ENCODE peak calls at places on chromosomes 2 and 18, in seven cellular contexts. One of them, this sample, is unnamed.
A peak's percentile ranks its signal among the peaks of the same experiment; 100 is the strongest.

GRCh38 chr2:50613161-50613560 is 418.8 kb downstream of the NRXN1 start:
- DNase-seq in WTC11: no peak
- DNase-seq in astrocyte: peak; percentile 58
- DNase-seq in AG04449: no peak
- DNase-seq in upper lobe of left lung: no peak
- DNase-seq in fibroblast of mammary gland: no peak
- DNase-seq in GM10248: no peak
- DNase-seq in this sample: peak; percentile 9

GRCh38 chr2:63378589-63378988 is 209.7 kb downstream of the WDPCP start:
- DNase-seq in GM10248: no peak
- DNase-seq in fibroblast of mammary gland: no peak
- DNase-seq in upper lobe of left lung: no peak
- DNase-seq in AG04449: no peak
- DNase-seq in astrocyte: peak; percentile 11
- DNase-seq in WTC11: no peak
- DNase-seq in this sample: peak; percentile 24

GRCh38 chr2:224359569-224359968 is 42.3 kb downstream of the FAM124B start:
- DNase-seq in upper lobe of left lung: no peak
- DNase-seq in WTC11: peak; percentile 58
- DNase-seq in AG04449: no peak
- DNase-seq in GM10248: peak; percentile 26
- DNase-seq in astrocyte: no peak
- DNase-seq in fibroblast of mammary gland: no peak
- DNase-seq in this sample: peak; percentile 20

GRCh38 chr2:46540496-46541342 is 61.4 kb downstream of the TMEM247 start:
- DNase-seq in WTC11: no peak
- DNase-seq in fibroblast of mammary gland: peak; percentile 87
- DNase-seq in AG04449: no peak
- DNase-seq in astrocyte: peak; percentile 83
- DNase-seq in upper lobe of left lung: no peak
- DNase-seq in GM10248: no peak
- DNase-seq in this sample: peak; percentile 25

GRCh38 chr18:63974991-63975390 is 5.1 kb downstream of the SERPINB8 start:
- DNase-seq in upper lobe of left lung: no peak
- DNase-seq in WTC11: no peak
- DNase-seq in astrocyte: no peak
- DNase-seq in fibroblast of mammary gland: peak; percentile 54
- DNase-seq in GM10248: no peak
- DNase-seq in AG04449: no peak
- DNase-seq in this sample: peak; percentile 60

GRCh38 chr2:197097578-197098366 is 171.3 kb upstream of the PGAP1 start:
- DNase-seq in astrocyte: peak; percentile 100
- DNase-seq in WTC11: no peak
- DNase-seq in AG04449: no peak
- DNase-seq in GM10248: no peak
- DNase-seq in upper lobe of left lung: no peak
- DNase-seq in fibroblast of mammary gland: peak; percentile 85
- DNase-seq in this sample: peak; percentile 29

GRCh38 chr18:48405108-48405507 is 4.1 kb downstream of the ZBTB7C start:
- DNase-seq in fibroblast of mammary gland: peak; percentile 54
- DNase-seq in upper lobe of left lung: no peak
- DNase-seq in WTC11: no peak
- DNase-seq in astrocyte: peak; percentile 32
- DNase-seq in AG04449: no peak
- DNase-seq in GM10248: no peak
- DNase-seq in this sample: peak; percentile 49

GRCh38 chr18:67243799-67244587 is 272.5 kb downstream of the DSEL start:
- DNase-seq in astrocyte: peak; percentile 5
- DNase-seq in WTC11: no peak
- DNase-seq in GM10248: no peak
- DNase-seq in AG04449: no peak
- DNase-seq in upper lobe of left lung: no peak
- DNase-seq in fibroblast of mammary gland: peak; percentile 30
- DNase-seq in this sample: peak; percentile 21

GRCh38 chr2:55862269-55862668 is 61.3 kb downstream of the EFEMP1 start:
- DNase-seq in GM10248: no peak
- DNase-seq in upper lobe of left lung: peak; percentile 51
- DNase-seq in fibroblast of mammary gland: peak; percentile 98
- DNase-seq in WTC11: no peak
- DNase-seq in astrocyte: peak; percentile 97
- DNase-seq in AG04449: peak; percentile 98
- DNase-seq in this sample: peak; percentile 95

GRCh38 chr2:142100967-142101366 is 29.8 kb downstream of the LRP1B start:
- DNase-seq in astrocyte: no peak
- DNase-seq in upper lobe of left lung: no peak
- DNase-seq in WTC11: no peak
- DNase-seq in GM10248: no peak
- DNase-seq in AG04449: no peak
- DNase-seq in fibroblast of mammary gland: no peak
- DNase-seq in this sample: peak; percentile 6

GRCh38 chr2:42458396-42458795 is 35.4 kb downstream of the KCNG3 start:
- DNase-seq in upper lobe of left lung: no peak
- DNase-seq in astrocyte: no peak
- DNase-seq in WTC11: no peak
- DNase-seq in fibroblast of mammary gland: no peak
- DNase-seq in AG04449: no peak
- DNase-seq in GM10248: no peak
- DNase-seq in this sample: no peak

GRCh38 chr2:233209117-233209977 is 42.1 kb upstream of the ATG16L1 start:
- DNase-seq in fibroblast of mammary gland: no peak
- DNase-seq in WTC11: no peak
- DNase-seq in upper lobe of left lung: no peak
- DNase-seq in AG04449: no peak
- DNase-seq in astrocyte: peak; percentile 81
- DNase-seq in GM10248: no peak
- DNase-seq in this sample: peak; percentile 88

GRCh38 chr2:12684471-12684936 is 32.2 kb upstream of the TRIB2 start:
- DNase-seq in GM10248: no peak
- DNase-seq in astrocyte: peak; percentile 64
- DNase-seq in upper lobe of left lung: no peak
- DNase-seq in fibroblast of mammary gland: peak; percentile 56
- DNase-seq in AG04449: peak; percentile 24
- DNase-seq in WTC11: no peak
- DNase-seq in this sample: peak; percentile 77

GRCh38 chr2:197673606-197674005 is 1.8 kb downstream of the RFTN2 start:
- DNase-seq in fibroblast of mammary gland: no peak
- DNase-seq in GM10248: no peak
- DNase-seq in WTC11: no peak
- DNase-seq in upper lobe of left lung: no peak
- DNase-seq in astrocyte: no peak
- DNase-seq in AG04449: no peak
- DNase-seq in this sample: no peak

GRCh38 chr2:3423492-3424170 is 44.1 kb downstream of the TRAPPC12 start:
- DNase-seq in fibroblast of mammary gland: peak; percentile 52
- DNase-seq in GM10248: peak; percentile 69
- DNase-seq in astrocyte: peak; percentile 5
- DNase-seq in WTC11: peak; percentile 87
- DNase-seq in AG04449: no peak
- DNase-seq in upper lobe of left lung: peak; percentile 57
- DNase-seq in this sample: peak; percentile 64

GRCh38 chr2:111122631-111123421 is 2.1 kb downstream of the BCL2L11 start:
- DNase-seq in astrocyte: peak; percentile 78
- DNase-seq in WTC11: peak; percentile 83
- DNase-seq in AG04449: no peak
- DNase-seq in GM10248: no peak
- DNase-seq in upper lobe of left lung: peak; percentile 82
- DNase-seq in fibroblast of mammary gland: peak; percentile 81
- DNase-seq in this sample: peak; percentile 84

GRCh38 chr2:157903051-157903625 is 27.0 kb upstream of the ACVR1 start:
- DNase-seq in AG04449: no peak
- DNase-seq in fibroblast of mammary gland: no peak
- DNase-seq in upper lobe of left lung: no peak
- DNase-seq in WTC11: no peak
- DNase-seq in astrocyte: no peak
- DNase-seq in GM10248: no peak
- DNase-seq in this sample: no peak

GRCh38 chr2:7826656-7827055 is 855.2 kb upstream of the ID2 start:
- DNase-seq in astrocyte: no peak
- DNase-seq in WTC11: no peak
- DNase-seq in AG04449: no peak
- DNase-seq in upper lobe of left lung: no peak
- DNase-seq in fibroblast of mammary gland: no peak
- DNase-seq in GM10248: no peak
- DNase-seq in this sample: no peak

GRCh38 chr18:21826196-21826595 is 85.6 kb downstream of the MIB1 start:
- DNase-seq in astrocyte: peak; percentile 88
- DNase-seq in WTC11: no peak
- DNase-seq in AG04449: no peak
- DNase-seq in fibroblast of mammary gland: peak; percentile 86
- DNase-seq in upper lobe of left lung: no peak
- DNase-seq in GM10248: no peak
- DNase-seq in this sample: peak; percentile 38

GRCh38 chr2:54404270-54404669 is 51.9 kb upstream of the SPTBN1 start:
- DNase-seq in AG04449: no peak
- DNase-seq in GM10248: no peak
- DNase-seq in astrocyte: peak; percentile 17
- DNase-seq in WTC11: no peak
- DNase-seq in upper lobe of left lung: no peak
- DNase-seq in fibroblast of mammary gland: peak; percentile 58
- DNase-seq in this sample: no peak

GRCh38 chr2:101473911-101474751 is 781 bp downstream of the RFX8 start:
- DNase-seq in astrocyte: peak; percentile 47
- DNase-seq in AG04449: no peak
- DNase-seq in fibroblast of mammary gland: peak; percentile 76
- DNase-seq in upper lobe of left lung: peak; percentile 31
- DNase-seq in GM10248: no peak
- DNase-seq in WTC11: peak; percentile 65
- DNase-seq in this sample: peak; percentile 16

GRCh38 chr2:61710711-61711110 is 143.1 kb downstream of the FAM161A start:
- DNase-seq in upper lobe of left lung: no peak
- DNase-seq in astrocyte: no peak
- DNase-seq in GM10248: no peak
- DNase-seq in WTC11: no peak
- DNase-seq in fibroblast of mammary gland: no peak
- DNase-seq in AG04449: no peak
- DNase-seq in this sample: no peak

GRCh38 chr18:34806527-34806926 is 96.4 kb downstream of the DTNA start:
- DNase-seq in fibroblast of mammary gland: no peak
- DNase-seq in upper lobe of left lung: no peak
- DNase-seq in AG04449: no peak
- DNase-seq in GM10248: no peak
- DNase-seq in WTC11: no peak
- DNase-seq in astrocyte: no peak
- DNase-seq in this sample: no peak

GRCh38 chr18:34807106-34807796 is 97.2 kb downstream of the DTNA start:
- DNase-seq in fibroblast of mammary gland: no peak
- DNase-seq in upper lobe of left lung: no peak
- DNase-seq in WTC11: no peak
- DNase-seq in astrocyte: no peak
- DNase-seq in GM10248: no peak
- DNase-seq in AG04449: no peak
- DNase-seq in this sample: peak; percentile 51

GRCh38 chr18:34805117-34805882 is 95.2 kb downstream of the DTNA start:
- DNase-seq in AG04449: no peak
- DNase-seq in fibroblast of mammary gland: no peak
- DNase-seq in upper lobe of left lung: no peak
- DNase-seq in GM10248: no peak
- DNase-seq in astrocyte: no peak
- DNase-seq in WTC11: no peak
- DNase-seq in this sample: no peak

GRCh38 chr18:34808389-34808788 is 98.3 kb downstream of the DTNA start:
- DNase-seq in astrocyte: no peak
- DNase-seq in fibroblast of mammary gland: no peak
- DNase-seq in upper lobe of left lung: no peak
- DNase-seq in GM10248: no peak
- DNase-seq in AG04449: no peak
- DNase-seq in WTC11: no peak
- DNase-seq in this sample: no peak

GRCh38 chr18:34809697-34810096 is 99.6 kb downstream of the DTNA start:
- DNase-seq in fibroblast of mammary gland: peak; percentile 70
- DNase-seq in GM10248: no peak
- DNase-seq in upper lobe of left lung: no peak
- DNase-seq in AG04449: no peak
- DNase-seq in WTC11: peak; percentile 75
- DNase-seq in astrocyte: no peak
- DNase-seq in this sample: peak; percentile 66
- TF ChIP-seq CTCF in fibroblast of mammary gland: peak; percentile 74
- TF ChIP-seq CTCF in GM10248: no peak
- TF ChIP-seq CTCF in upper lobe of left lung: peak; percentile 15
- TF ChIP-seq CTCF in AG04449: peak; percentile 35
- TF ChIP-seq CTCF in WTC11: peak; percentile 65
- TF ChIP-seq CTCF in astrocyte: peak; percentile 44
- TF ChIP-seq CTCF in this sample: peak; percentile 29

DNA sequence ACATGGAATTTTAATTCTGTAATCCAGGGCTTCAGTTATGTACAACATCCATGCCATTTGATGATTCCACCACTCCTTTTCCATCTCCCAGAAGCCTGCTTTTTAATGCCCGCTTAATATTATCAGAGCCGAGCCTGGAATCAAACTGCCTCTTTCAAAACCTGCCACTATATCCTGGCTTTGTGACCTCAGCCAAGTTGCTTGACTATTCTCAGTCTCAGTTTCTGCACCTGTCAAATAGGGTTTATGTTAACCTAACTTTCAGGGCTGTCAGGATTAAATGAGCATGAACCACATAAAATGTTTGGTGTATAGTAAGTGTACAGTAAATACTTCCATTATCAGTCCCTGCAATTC is 108.7 kb downstream of the XRCC5 start:
- DNase-seq in GM10248: no peak
- DNase-seq in WTC11: no peak
- DNase-seq in AG04449: no peak
- DNase-seq in astrocyte: no peak
- DNase-seq in upper lobe of left lung: no peak
- DNase-seq in fibroblast of mammary gland: no peak
- DNase-seq in this sample: no peak
- TF ChIP-seq CTCF in GM10248: no peak
- TF ChIP-seq CTCF in WTC11: no peak
- TF ChIP-seq CTCF in AG04449: no peak
- TF ChIP-seq CTCF in astrocyte: no peak
- TF ChIP-seq CTCF in upper lobe of left lung: no peak
- TF ChIP-seq CTCF in fibroblast of mammary gland: no peak
- TF ChIP-seq CTCF in this sample: no peak

GRCh38 chr18:57859314-57859713 is 56.2 kb upstream of the ATP8B1 start:
- DNase-seq in fibroblast of mammary gland: peak; percentile 54
- DNase-seq in GM10248: peak; percentile 23
- DNase-seq in AG04449: no peak
- DNase-seq in astrocyte: no peak
- DNase-seq in upper lobe of left lung: no peak
- DNase-seq in WTC11: peak; percentile 20
- DNase-seq in this sample: peak; percentile 56
- TF ChIP-seq CTCF in fibroblast of mammary gland: peak; percentile 62
- TF ChIP-seq CTCF in GM10248: peak; percentile 36
- TF ChIP-seq CTCF in AG04449: peak; percentile 9
- TF ChIP-seq CTCF in astrocyte: peak; percentile 36
- TF ChIP-seq CTCF in upper lobe of left lung: peak; percentile 38
- TF ChIP-seq CTCF in WTC11: peak; percentile 53
- TF ChIP-seq CTCF in this sample: peak; percentile 41

DNA sequence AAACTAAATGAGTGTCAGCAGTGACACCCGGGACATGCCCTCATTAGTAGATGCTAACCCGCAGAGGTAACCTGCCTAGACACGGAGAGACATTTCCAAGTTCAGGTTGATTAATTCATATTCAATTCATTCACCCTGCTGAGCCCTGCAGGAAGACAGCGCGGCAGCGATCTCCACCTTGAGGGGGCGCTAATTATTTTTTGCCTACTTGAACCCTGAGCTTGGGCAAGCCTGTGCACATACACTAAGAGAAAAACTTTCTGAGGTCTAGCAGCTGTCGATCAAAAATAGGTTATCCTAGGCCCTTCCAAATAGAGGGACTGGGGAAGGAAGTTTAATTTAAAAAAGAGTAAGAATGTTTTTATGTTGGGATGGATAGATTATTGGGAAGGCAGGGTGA is 1.3 kb upstream of the LYPD6 start:
- DNase-seq in WTC11: peak; percentile 52
- DNase-seq in AG04449: no peak
- DNase-seq in upper lobe of left lung: no peak
- DNase-seq in astrocyte: no peak
- DNase-seq in GM10248: no peak
- DNase-seq in fibroblast of mammary gland: no peak
- DNase-seq in this sample: peak; percentile 2
- TF ChIP-seq CTCF in WTC11: peak; percentile 46
- TF ChIP-seq CTCF in AG04449: peak; percentile 10
- TF ChIP-seq CTCF in upper lobe of left lung: no peak
- TF ChIP-seq CTCF in astrocyte: peak; percentile 27
- TF ChIP-seq CTCF in GM10248: no peak
- TF ChIP-seq CTCF in fibroblast of mammary gland: peak; percentile 32
- TF ChIP-seq CTCF in this sample: peak; percentile 16

This sample was measured in MCF 10A.